ENCODE peak calls at places on chromosomes 6 and 20, in six cellular contexts. One of them, this sample, is unnamed.

GRCh38 chr20:3000852-3001523 is 42.4 kb upstream of the GNRH2 start:
- DNase-seq in SK-N-SH: peak
- DNase-seq in tibial nerve: no peak
- DNase-seq in A549: peak
- DNase-seq in upper lobe of left lung: no peak
- DNase-seq in HepG2: no peak
- DNase-seq in this sample: no peak

GRCh38 chr20:16273812-16274560 is 299.3 kb downstream of the KIF16B start:
- DNase-seq in SK-N-SH: peak
- DNase-seq in tibial nerve: no peak
- DNase-seq in A549: no peak
- DNase-seq in upper lobe of left lung: no peak
- DNase-seq in HepG2: no peak
- DNase-seq in this sample: no peak

GRCh38 chr6:134880487-134881190 is 69.3 kb downstream of the ALDH8A1 start:
- DNase-seq in SK-N-SH: no peak
- DNase-seq in tibial nerve: no peak
- DNase-seq in A549: no peak
- DNase-seq in upper lobe of left lung: no peak
- DNase-seq in HepG2: no peak
- DNase-seq in this sample: no peak

GRCh38 chr6:11094411-11094851 is 797 bp downstream of the SMIM13 start:
- DNase-seq in SK-N-SH: peak
- DNase-seq in tibial nerve: no peak
- DNase-seq in A549: peak
- DNase-seq in upper lobe of left lung: peak
- DNase-seq in HepG2: peak
- DNase-seq in this sample: peak

GRCh38 chr20:55882922-55883321 is 122.4 kb downstream of the CBLN4 start:
- DNase-seq in SK-N-SH: peak
- DNase-seq in tibial nerve: no peak
- DNase-seq in A549: no peak
- DNase-seq in upper lobe of left lung: no peak
- DNase-seq in HepG2: no peak
- DNase-seq in this sample: no peak

GRCh38 chr20:14445310-14445709 is 107.9 kb upstream of the FLRT3 start:
- DNase-seq in SK-N-SH: no peak
- DNase-seq in tibial nerve: no peak
- DNase-seq in A549: no peak
- DNase-seq in upper lobe of left lung: no peak
- DNase-seq in HepG2: no peak
- DNase-seq in this sample: no peak

GRCh38 chr6:56299916-56300315 is 52.5 kb upstream of the COL21A1 start:
- DNase-seq in SK-N-SH: no peak
- DNase-seq in tibial nerve: no peak
- DNase-seq in A549: no peak
- DNase-seq in upper lobe of left lung: no peak
- DNase-seq in HepG2: no peak
- DNase-seq in this sample: no peak

GRCh38 chr6:45301348-45302142 is 26.6 kb upstream of the RUNX2 start:
- DNase-seq in SK-N-SH: no peak
- DNase-seq in tibial nerve: no peak
- DNase-seq in A549: no peak
- DNase-seq in upper lobe of left lung: no peak
- DNase-seq in HepG2: no peak
- DNase-seq in this sample: no peak

GRCh38 chr6:42381850-42382249 is 69.9 kb downstream of the TRERF1 start:
- DNase-seq in SK-N-SH: no peak
- DNase-seq in tibial nerve: no peak
- DNase-seq in A549: no peak
- DNase-seq in upper lobe of left lung: no peak
- DNase-seq in HepG2: no peak
- DNase-seq in this sample: no peak

GRCh38 chr20:63886921-63887320 is 8.0 kb upstream of the DNAJC5 start:
- DNase-seq in SK-N-SH: no peak
- DNase-seq in tibial nerve: no peak
- DNase-seq in A549: no peak
- DNase-seq in upper lobe of left lung: no peak
- DNase-seq in HepG2: no peak
- DNase-seq in this sample: no peak

GRCh38 chr20:41352106-41352505 is 11.5 kb downstream of the LPIN3 start:
- DNase-seq in SK-N-SH: no peak
- DNase-seq in tibial nerve: no peak
- DNase-seq in A549: peak
- DNase-seq in upper lobe of left lung: no peak
- DNase-seq in HepG2: no peak
- DNase-seq in this sample: no peak

GRCh38 chr20:46953596-46953995 is 59.0 kb downstream of the EYA2 start:
- DNase-seq in SK-N-SH: no peak
- DNase-seq in tibial nerve: no peak
- DNase-seq in A549: no peak
- DNase-seq in upper lobe of left lung: no peak
- DNase-seq in HepG2: no peak
- DNase-seq in this sample: peak

GRCh38 chr6:86856937-86857563 is 80.3 kb upstream of the HTR1E start:
- DNase-seq in SK-N-SH: peak
- DNase-seq in tibial nerve: no peak
- DNase-seq in A549: peak
- DNase-seq in upper lobe of left lung: no peak
- DNase-seq in HepG2: peak
- DNase-seq in this sample: no peak

GRCh38 chr20:62776692-62777527 is 19.4 kb upstream of the MRGBP start:
- DNase-seq in SK-N-SH: peak
- DNase-seq in tibial nerve: no peak
- DNase-seq in A549: peak
- DNase-seq in upper lobe of left lung: no peak
- DNase-seq in HepG2: peak
- DNase-seq in this sample: no peak

GRCh38 chr20:8646026-8646425 is 422.9 kb upstream of the PLCB4 start:
- DNase-seq in SK-N-SH: no peak
- DNase-seq in tibial nerve: no peak
- DNase-seq in A549: no peak
- DNase-seq in upper lobe of left lung: no peak
- DNase-seq in HepG2: no peak
- DNase-seq in this sample: no peak

GRCh38 chr6:121492536-121492935 is 57.1 kb downstream of the GJA1 start:
- DNase-seq in SK-N-SH: no peak
- DNase-seq in tibial nerve: no peak
- DNase-seq in A549: no peak
- DNase-seq in upper lobe of left lung: no peak
- DNase-seq in HepG2: no peak
- DNase-seq in this sample: no peak

GRCh38 chr6:110538416-110539060 is 62.1 kb upstream of the SLC22A16 start:
- DNase-seq in SK-N-SH: no peak
- DNase-seq in tibial nerve: no peak
- DNase-seq in A549: no peak
- DNase-seq in upper lobe of left lung: no peak
- DNase-seq in HepG2: no peak
- DNase-seq in this sample: no peak

GRCh38 chr6:89526563-89526869 is 93.6 kb downstream of the ANKRD6 start:
- DNase-seq in SK-N-SH: no peak
- DNase-seq in tibial nerve: no peak
- DNase-seq in A549: no peak
- DNase-seq in upper lobe of left lung: no peak
- DNase-seq in HepG2: no peak
- DNase-seq in this sample: no peak

GRCh38 chr20:40654876-40655275 is 34.2 kb downstream of the MAFB start:
- DNase-seq in SK-N-SH: no peak
- DNase-seq in tibial nerve: peak
- DNase-seq in A549: no peak
- DNase-seq in upper lobe of left lung: no peak
- DNase-seq in HepG2: no peak
- DNase-seq in this sample: no peak

GRCh38 chr20:54084193-54084592 is 13.8 kb upstream of the BCAS1 start:
- DNase-seq in SK-N-SH: no peak
- DNase-seq in tibial nerve: no peak
- DNase-seq in A549: no peak
- DNase-seq in upper lobe of left lung: no peak
- DNase-seq in HepG2: no peak
- DNase-seq in this sample: no peak

GRCh38 chr20:14337400-14338171 is at the start of gene FLRT3:
- DNase-seq in SK-N-SH: peak
- DNase-seq in tibial nerve: peak
- DNase-seq in A549: peak
- DNase-seq in upper lobe of left lung: peak
- DNase-seq in HepG2: peak
- DNase-seq in this sample: peak

DNA sequence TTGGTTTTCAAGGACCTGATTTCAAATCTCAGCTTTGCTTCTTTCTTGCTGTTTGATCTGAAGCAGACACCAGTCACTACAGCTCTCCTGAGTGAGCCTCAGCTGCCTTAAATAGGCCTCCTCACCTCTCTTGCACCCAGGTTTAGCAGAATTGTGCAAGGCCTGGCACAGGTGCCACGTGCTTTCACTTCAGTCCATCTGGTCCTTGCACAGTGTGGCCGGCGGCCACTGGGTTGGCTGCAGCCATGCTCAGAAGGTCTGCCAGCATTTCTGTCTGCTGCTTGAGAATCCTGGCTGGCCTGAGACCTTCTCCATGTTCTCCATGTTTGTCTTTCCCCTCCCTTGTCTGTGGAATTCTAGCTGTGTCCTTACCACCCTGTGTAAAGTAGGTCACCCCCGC is 14.5 kb upstream of the DAAM2 start:
- DNase-seq in SK-N-SH: no peak
- DNase-seq in tibial nerve: no peak
- DNase-seq in A549: no peak
- DNase-seq in upper lobe of left lung: peak
- DNase-seq in HepG2: no peak
- DNase-seq in this sample: no peak
- TF ChIP-seq EP300 in SK-N-SH: no peak
- TF ChIP-seq EP300 in tibial nerve: no peak
- TF ChIP-seq EP300 in A549: no peak
- TF ChIP-seq EP300 in upper lobe of left lung: no peak
- TF ChIP-seq EP300 in HepG2: no peak
- TF ChIP-seq EP300 in this sample: no peak

GRCh38 chr6:162726997-162727346 is 594 bp downstream of the PRKN start:
- DNase-seq in SK-N-SH: no peak
- DNase-seq in tibial nerve: no peak
- DNase-seq in A549: no peak
- DNase-seq in upper lobe of left lung: no peak
- DNase-seq in HepG2: no peak
- DNase-seq in this sample: no peak
- H3K4me3 ChIP-seq in SK-N-SH: peak
- H3K4me3 ChIP-seq in tibial nerve: peak
- H3K4me3 ChIP-seq in A549: peak
- H3K4me3 ChIP-seq in upper lobe of left lung: peak
- H3K4me3 ChIP-seq in HepG2: peak
- H3K4me3 ChIP-seq in this sample: peak

GRCh38 chr6:50970908-50971307 is 152.2 kb downstream of the TFAP2B start:
- DNase-seq in SK-N-SH: no peak
- DNase-seq in tibial nerve: no peak
- DNase-seq in A549: no peak
- DNase-seq in upper lobe of left lung: no peak
- DNase-seq in HepG2: no peak
- DNase-seq in this sample: no peak

GRCh38 chr6:50965495-50965894 is 146.8 kb downstream of the TFAP2B start:
- DNase-seq in SK-N-SH: no peak
- DNase-seq in tibial nerve: no peak
- DNase-seq in A549: no peak
- DNase-seq in upper lobe of left lung: no peak
- DNase-seq in HepG2: no peak
- DNase-seq in this sample: no peak

GRCh38 chr6:50962213-50962759 is 143.6 kb downstream of the TFAP2B start:
- DNase-seq in SK-N-SH: no peak
- DNase-seq in tibial nerve: no peak
- DNase-seq in A549: no peak
- DNase-seq in upper lobe of left lung: no peak
- DNase-seq in HepG2: no peak
- DNase-seq in this sample: no peak

GRCh38 chr6:50966986-50967385 is 148.3 kb downstream of the TFAP2B start:
- DNase-seq in SK-N-SH: no peak
- DNase-seq in tibial nerve: no peak
- DNase-seq in A549: no peak
- DNase-seq in upper lobe of left lung: no peak
- DNase-seq in HepG2: no peak
- DNase-seq in this sample: no peak

DNA sequence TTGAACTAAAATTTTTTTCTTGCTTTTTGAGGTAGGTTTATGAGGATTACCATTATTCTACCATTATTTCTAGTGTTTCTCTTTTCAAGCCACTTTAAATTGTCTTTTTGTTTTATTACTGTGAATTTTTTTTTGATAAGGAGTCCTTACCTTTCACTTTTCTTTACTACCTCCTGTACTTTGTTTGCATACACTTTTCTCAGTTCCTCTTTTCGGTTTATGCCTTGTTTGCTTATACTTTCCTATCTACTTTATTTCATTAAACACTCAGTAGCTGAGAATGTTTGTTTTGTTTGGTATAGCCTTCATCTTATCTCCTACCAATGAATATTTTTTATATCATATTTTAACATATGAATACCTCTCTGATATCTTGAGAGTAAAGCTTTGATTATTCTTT is 147.9 kb downstream of the TFAP2B start:
- DNase-seq in SK-N-SH: no peak
- DNase-seq in tibial nerve: no peak
- DNase-seq in A549: no peak
- DNase-seq in upper lobe of left lung: no peak
- DNase-seq in HepG2: no peak
- DNase-seq in this sample: no peak
- TF ChIP-seq EP300 in SK-N-SH: no peak
- TF ChIP-seq EP300 in tibial nerve: no peak
- TF ChIP-seq EP300 in A549: no peak
- TF ChIP-seq EP300 in upper lobe of left lung: no peak
- TF ChIP-seq EP300 in HepG2: no peak
- TF ChIP-seq EP300 in this sample: no peak

GRCh38 chr6:69421270-69421669 is 375.5 kb downstream of the LMBRD1 start:
- DNase-seq in SK-N-SH: no peak
- DNase-seq in tibial nerve: no peak
- DNase-seq in A549: no peak
- DNase-seq in upper lobe of left lung: no peak
- DNase-seq in HepG2: no peak
- DNase-seq in this sample: no peak

GRCh38 chr6:69423785-69424184 is 373.0 kb downstream of the LMBRD1 start:
- DNase-seq in SK-N-SH: no peak
- DNase-seq in tibial nerve: no peak
- DNase-seq in A549: no peak
- DNase-seq in upper lobe of left lung: no peak
- DNase-seq in HepG2: no peak
- DNase-seq in this sample: no peak

GRCh38 chr6:69424581-69424980 is 372.2 kb downstream of the LMBRD1 start:
- DNase-seq in SK-N-SH: no peak
- DNase-seq in tibial nerve: no peak
- DNase-seq in A549: no peak
- DNase-seq in upper lobe of left lung: no peak
- DNase-seq in HepG2: no peak
- DNase-seq in this sample: no peak

GRCh38 chr6:69421986-69422385 is 374.8 kb downstream of the LMBRD1 start:
- DNase-seq in SK-N-SH: no peak
- DNase-seq in tibial nerve: no peak
- DNase-seq in A549: no peak
- DNase-seq in upper lobe of left lung: no peak
- DNase-seq in HepG2: no peak
- DNase-seq in this sample: no peak

DNA sequence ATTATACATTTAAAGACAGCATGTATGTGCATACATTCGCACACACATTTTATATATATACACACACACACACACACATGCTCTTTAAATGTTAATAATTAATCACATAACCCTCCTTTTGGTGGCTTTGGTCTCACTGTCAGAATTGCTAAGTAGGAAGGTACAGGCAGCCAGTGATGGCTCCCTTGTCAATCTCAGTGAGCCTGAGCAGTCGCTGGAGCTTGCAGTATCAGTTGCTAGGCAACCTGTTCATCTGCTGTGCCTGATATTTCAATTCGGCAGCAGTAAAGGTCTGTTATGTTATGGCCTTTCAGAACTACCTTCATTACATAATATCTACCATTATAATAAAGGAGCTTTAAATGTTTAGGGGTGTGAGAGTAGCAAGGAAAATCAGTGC is 374.3 kb downstream of the LMBRD1 start:
- DNase-seq in SK-N-SH: peak
- DNase-seq in tibial nerve: no peak
- DNase-seq in A549: no peak
- DNase-seq in upper lobe of left lung: no peak
- DNase-seq in HepG2: no peak
- DNase-seq in this sample: no peak
- H3K4me3 ChIP-seq in SK-N-SH: no peak
- H3K4me3 ChIP-seq in tibial nerve: no peak
- H3K4me3 ChIP-seq in A549: no peak
- H3K4me3 ChIP-seq in upper lobe of left lung: no peak
- H3K4me3 ChIP-seq in HepG2: no peak
- H3K4me3 ChIP-seq in this sample: no peak

This sample was measured in sigmoid colon.